ENCODE peak calls at places on chromosomes 4 and X, in five cellular contexts. U is tibial artery, H is AG09319, J is mammary epithelial cell, O is GM12865. R is an unnamed sample.

GRCh38 chr4:38163216-38164006 is 203.2 kb downstream of the PTTG2 start:
- DNase-seq in H (no peak), J (peak; percentile 90), U (no peak), O (no peak), R (no peak)

GRCh38 chr4:118817178-118817930 is 18.6 kb downstream of the SEC24D start:
- DNase-seq in J (no peak), O (no peak), H (no peak), U (no peak), R (no peak)

GRCh38 chr4:158446106-158446505 is 75.6 kb upstream of the RXFP1 start:
- DNase-seq in J (peak; percentile 69), H (peak; percentile 92), U (no peak), O (no peak), R (no peak)

GRCh38 chrX:87516716-87517115 is 886 bp upstream of the KLHL4 start:
- DNase-seq in U (no peak), J (peak; percentile 63), O (no peak), H (no peak), R (no peak)

GRCh38 chr4:172514011-172514410 is 654.6 kb upstream of the GALNT7 start:
- DNase-seq in O (no peak), J (no peak), U (no peak), H (no peak), R (no peak)

GRCh38 chr4:150510176-150510875 is 71.6 kb upstream of the MAB21L2 start:
- DNase-seq in O (no peak), J (peak; percentile 66), U (no peak), H (peak; percentile 52), R (no peak)

GRCh38 chrX:27186671-27187070 is 276.5 kb downstream of the PPP4R3C start:
- DNase-seq in J (peak; percentile 34), O (peak; percentile 29), U (no peak), H (no peak), R (no peak)

GRCh38 chr4:72712997-72713396 is 144.0 kb upstream of the ADAMTS3 start:
- DNase-seq in J (no peak), H (no peak), O (no peak), U (no peak), R (no peak)

GRCh38 chr4:38075370-38076152 is 115.4 kb downstream of the PTTG2 start:
- DNase-seq in O (peak; percentile 57), U (no peak), H (no peak), J (peak; percentile 50), R (no peak)

GRCh38 chr4:168432419-168433146 is 47.7 kb downstream of the DDX60L start:
- DNase-seq in O (no peak), J (no peak), U (no peak), H (no peak), R (no peak)

GRCh38 chrX:13159886-13160285 is 115.5 kb upstream of the FAM9C start:
- DNase-seq in J (no peak), H (no peak), U (no peak), O (no peak), R (no peak)

GRCh38 chr4:110630621-110631402 is 7.9 kb upstream of the PITX2 start:
- DNase-seq in H (no peak), J (no peak), O (no peak), U (no peak), R (no peak)

GRCh38 chr4:48254381-48255072 is 15.1 kb downstream of the TEC start:
- DNase-seq in O (no peak), H (peak; percentile 86), J (peak; percentile 31), U (no peak), R (no peak)

GRCh38 chrX:150202641-150203248 is 160.4 kb upstream of the MAMLD1 start:
- DNase-seq in O (no peak), U (peak; percentile 23), H (no peak), J (peak; percentile 16), R (no peak)

GRCh38 chr4:72568959-72569718 is at the start of gene ADAMTS3:
- DNase-seq in U (peak; percentile 70), H (peak; percentile 25), O (peak; percentile 4), J (peak; percentile 49), R (no peak)

GRCh38 chrX:39149761-39150160 is 348.5 kb downstream of the MID1IP1 start:
- DNase-seq in H (peak; percentile 16), O (peak; percentile 68), J (peak; percentile 12), U (peak; percentile 78), R (peak; percentile 28)

GRCh38 chrX:23959781-23960180 is 52.0 kb downstream of the CXorf58 start:
- DNase-seq in H (no peak), J (no peak), U (no peak), O (no peak), R (no peak)

GRCh38 chr4:183163135-183163534 is 64.1 kb downstream of the WWC2 start:
- DNase-seq in O (no peak), J (no peak), H (no peak), U (no peak), R (no peak)

GRCh38 chrX:2351321-2351720 is 149.5 kb downstream of the DHRSX start:
- DNase-seq in O (no peak), J (peak; percentile 41), H (peak; percentile 31), U (no peak), R (no peak)

GRCh38 chr4:119628281-119629141 is at the start of gene PDE5A:
- DNase-seq in H (no peak), U (peak; percentile 78), O (peak; percentile 85), J (peak; percentile 87), R (peak; percentile 59)

GRCh38 chr4:172770787-172771186 is 397.8 kb upstream of the GALNT7 start:
- DNase-seq in O (no peak), H (no peak), U (no peak), J (no peak), R (no peak)

DNA sequence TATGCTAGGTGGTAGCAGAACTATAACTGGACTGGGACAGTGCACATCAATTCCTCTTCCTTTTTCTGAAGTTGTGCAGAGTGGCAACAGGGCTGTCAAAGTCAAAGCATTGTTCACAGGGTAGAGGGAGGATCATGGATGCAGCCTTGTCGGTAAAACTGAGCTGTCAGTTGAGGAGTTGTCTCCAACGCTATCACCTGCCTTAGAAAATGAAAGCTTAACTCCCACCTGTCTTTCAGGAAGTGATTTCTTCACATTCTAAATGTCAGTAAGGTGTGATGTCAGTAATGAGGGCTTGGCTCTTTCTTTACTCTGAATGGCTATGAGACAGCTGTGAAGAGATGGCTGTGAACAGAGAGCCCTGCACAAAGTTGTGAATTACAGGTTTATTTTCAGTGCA is 66.4 kb upstream of the BANK1 start:
- DNase-seq in O (no peak), H (no peak), J (no peak), U (no peak), R (no peak)
- TF ChIP-seq CTCF in O (no peak), H (no peak), J (no peak), U (no peak), R (no peak)

GRCh38 chr4:71270901-71271300 is 67.9 kb upstream of the SLC4A4 start:
- DNase-seq in O (peak; percentile 54), U (no peak), H (no peak), J (no peak), R (peak; percentile 31)
- TF ChIP-seq CTCF in O (peak; percentile 50), U (no peak), H (peak; percentile 37), J (no peak), R (peak; percentile 53)

DNA sequence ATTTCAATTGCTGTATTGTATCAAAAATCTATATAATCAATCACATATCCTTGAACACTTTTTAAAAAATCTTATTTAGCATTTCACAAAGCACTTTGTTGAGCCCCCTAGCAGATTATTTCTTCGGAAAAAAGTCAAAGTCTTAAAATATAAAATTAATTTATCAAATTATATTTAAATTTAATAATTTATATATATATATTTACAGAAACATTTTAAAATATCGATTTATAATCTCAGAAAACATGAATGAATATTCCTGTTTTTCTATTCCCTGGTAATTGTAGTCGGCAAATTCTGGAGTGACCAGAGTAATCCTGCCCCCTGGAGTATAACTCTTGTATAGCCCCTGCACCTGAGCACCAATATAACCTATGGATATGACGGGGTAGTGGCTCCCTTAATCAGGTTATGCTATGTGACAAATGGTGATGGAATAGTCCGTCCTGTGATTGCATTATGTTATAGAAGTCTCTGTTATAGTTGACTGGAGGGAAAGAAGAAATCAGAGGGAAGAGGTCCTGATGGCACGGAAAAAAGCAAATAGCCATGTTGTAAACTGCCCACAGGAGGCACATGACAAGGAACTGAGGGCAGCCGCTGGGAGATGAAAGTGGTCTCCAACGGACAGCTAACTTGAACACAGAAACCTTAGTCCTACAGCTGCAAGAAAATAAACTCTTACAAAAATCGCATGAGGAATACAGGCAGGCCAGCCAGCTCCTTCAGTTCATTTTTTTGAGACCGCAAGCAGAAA is 1092.3 kb downstream of the ARAP2 start:
- DNase-seq in U (no peak), O (peak; percentile 3), H (no peak), J (no peak), R (no peak)
- TF ChIP-seq CTCF in U (no peak), O (peak; percentile 21), H (no peak), J (no peak), R (no peak)

GRCh38 chr4:99210789-99211188 is 8.3 kb downstream of the ADH6 start:
- DNase-seq in H (no peak), J (no peak), U (no peak), O (no peak), R (no peak)
- TF ChIP-seq CTCF in H (no peak), J (no peak), U (no peak), O (no peak), R (no peak)

GRCh38 chrX:120308959-120309872 is 2.0 kb downstream of the TMEM255A start:
- DNase-seq in O (peak; percentile 83), U (peak; percentile 24), J (peak; percentile 74), H (no peak), R (peak; percentile 64)
- TF ChIP-seq CTCF in O (peak; percentile 69), U (no peak), J (peak; percentile 49), H (peak; percentile 3), R (peak; percentile 55)

GRCh38 chr4:128286474-128287158 is 997 bp downstream of the PGRMC2 start:
- DNase-seq in H (no peak), U (no peak), O (peak; percentile 60), J (peak; percentile 58), R (no peak)

GRCh38 chr4:128288689-128289106 is 1.1 kb upstream of the PGRMC2 start:
- DNase-seq in J (peak; percentile 79), O (peak; percentile 64), U (no peak), H (no peak), R (peak; percentile 30)

GRCh38 chr4:128289523-128290158 is 2.0 kb upstream of the PGRMC2 start:
- DNase-seq in O (no peak), U (no peak), H (no peak), J (no peak), R (no peak)

GRCh38 chr4:128287159-128287870 is at the start of gene PGRMC2:
- DNase-seq in J (no peak), O (no peak), H (no peak), U (no peak), R (peak; percentile 54)

GRCh38 chr4:128287871-128288688 is 467 bp upstream of the PGRMC2 start:
- DNase-seq in U (peak; percentile 100), J (peak; percentile 99), H (peak; percentile 99), O (peak; percentile 99), R (peak; percentile 97)
- TF ChIP-seq CTCF in U (peak; percentile 67), J (no peak), H (no peak), O (no peak), R (no peak)

R was measured in natural killer cell.